ENCODE peak calls at places on chromosomes 16 and 17, in eight cellular contexts. S, H, C, O, B, K, A and F are unnamed samples.
A peak's percentile ranks its signal among the peaks of the same experiment; 100 is the strongest.

GRCh38 chr16:57622361-57623250 is 5.8 kb upstream of the ADGRG1 start:
- DNase-seq in S (no peak), H (no peak), C (no peak), O (no peak), B (no peak), K (no peak), A (no peak), F (no peak)

GRCh38 chr16:85181091-85181738 is 68.9 kb upstream of the CIBAR2 start:
- DNase-seq in S (no peak), H (no peak), C (no peak), O (no peak), B (no peak), K (no peak), A (no peak), F (no peak)

GRCh38 chr16:84443166-84443802 is 61.2 kb downstream of the MEAK7 start:
- DNase-seq in S (no peak), H (no peak), C (no peak), O (no peak), B (no peak), K (no peak), A (no peak), F (no peak)

GRCh38 chr16:86288716-86289294 is 221.5 kb upstream of the FOXF1 start:
- DNase-seq in S (no peak), H (no peak), C (no peak), O (no peak), B (no peak), K (no peak), A (no peak), F (no peak)

GRCh38 chr17:79915850-79916430 is 76.7 kb upstream of the CBX4 start:
- DNase-seq in S (no peak), H (peak; percentile 52), C (peak; percentile 46), O (no peak), B (peak; percentile 27), K (peak; percentile 42), A (no peak), F (peak; percentile 5)

GRCh38 chr16:72658888-72659717 is 388.8 kb downstream of the ZFHX3 start:
- DNase-seq in S (no peak), H (no peak), C (no peak), O (no peak), B (no peak), K (peak; percentile 12), A (no peak), F (no peak)

GRCh38 chr16:80972611-80973010 is 34.1 kb downstream of the CMC2 start:
- DNase-seq in S (no peak), H (no peak), C (no peak), O (no peak), B (no peak), K (no peak), A (no peak), F (no peak)

GRCh38 chr17:83119987-83120864 is 40.8 kb downstream of the METRNL start:
- DNase-seq in S (no peak), H (no peak), C (no peak), O (no peak), B (peak; percentile 25), K (no peak), A (no peak), F (no peak)

GRCh38 chr16:2008009-2008526 is 1.6 kb downstream of the ZNF598 start:
- DNase-seq in S (no peak), H (peak; percentile 80), C (peak; percentile 80), O (no peak), B (no peak), K (no peak), A (no peak), F (peak; percentile 64)

GRCh38 chr17:348692-349425 is 3.7 kb downstream of the RPH3AL start:
- DNase-seq in S (no peak), H (no peak), C (no peak), O (no peak), B (no peak), K (no peak), A (no peak), F (no peak)

GRCh38 chr17:79485399-79485985 is 125.4 kb downstream of the RBFOX3 start:
- DNase-seq in S (no peak), H (no peak), C (no peak), O (no peak), B (no peak), K (no peak), A (no peak), F (no peak)